ENCODE peak calls at places on chromosomes 3 and 15, in six cellular contexts. J is T-helper 17 cell; A is fibroblast of pulmonary artery; E is fibroblast of mammary gland; P is OCI-LY7; V is effector CD4-positive, alpha-beta T cell. M is an unnamed sample.

GRCh38 chr15:68528891-68529290 is 49.9 kb upstream of the CORO2B start:
- DNase-seq in J (no peak), E (no peak), P (no peak), A (peak), V (no peak), M (no peak)

GRCh38 chr3:172347895-172348680 is 100.2 kb downstream of the GHSR start:
- DNase-seq in E (no peak), J (no peak), P (no peak), A (no peak), V (no peak), M (no peak)

GRCh38 chr15:79094611-79095021 is 4.0 kb upstream of the RASGRF1 start:
- DNase-seq in A (no peak), E (no peak), J (no peak), V (no peak), P (no peak), M (no peak)

GRCh38 chr3:56975562-56975961 is 84.9 kb upstream of the SPATA12 start:
- DNase-seq in E (peak), V (no peak), A (peak), P (no peak), J (no peak), M (no peak)

GRCh38 chr3:45985532-45986302 is 9.9 kb downstream of the FYCO1 start:
- DNase-seq in P (no peak), J (no peak), A (no peak), E (peak), V (no peak), M (no peak)

GRCh38 chr15:84099181-84099580 is 136.4 kb upstream of the GOLGA6L4 start:
- DNase-seq in J (no peak), E (peak), V (no peak), A (peak), P (peak), M (no peak)

GRCh38 chr3:112333386-112334334 is 704 bp downstream of the CD200 start:
- DNase-seq in J (no peak), V (no peak), A (peak), P (no peak), E (no peak), M (no peak)

GRCh38 chr15:35769656-35770055 is 223.7 kb upstream of the DPH6 start:
- DNase-seq in E (no peak), J (no peak), P (no peak), A (no peak), V (no peak), M (no peak)

GRCh38 chr15:58926823-58927222 is 6.7 kb downstream of the SLTM start:
- DNase-seq in E (no peak), A (no peak), P (no peak), V (no peak), J (no peak), M (no peak)

GRCh38 chr15:90154861-90155626 is 46.1 kb upstream of the SEMA4B start:
- DNase-seq in V (no peak), J (no peak), P (no peak), E (peak), A (peak), M (no peak)

GRCh38 chr3:61111764-61112163 is 139.5 kb downstream of the FHIT start:
- DNase-seq in J (no peak), E (no peak), A (no peak), V (no peak), P (no peak), M (no peak)

GRCh38 chr3:19539488-19540395 is 391.4 kb downstream of the KCNH8 start:
- DNase-seq in E (no peak), J (no peak), V (no peak), P (peak), A (no peak), M (no peak)

GRCh38 chr3:41026394-41027177 is 172.7 kb upstream of the CTNNB1 start:
- DNase-seq in V (no peak), E (peak), A (peak), P (no peak), J (no peak), M (no peak)